ENCODE peak calls at places on chromosomes 1 and 21, in five cellular contexts. One of them, this sample, is unnamed.

GRCh38 chr1:90725341-90725960 is 8.3 kb upstream of the BARHL2 start:
- DNase-seq in heart left ventricle: no peak
- DNase-seq in AG04450: no peak
- DNase-seq in cardiac fibroblast: peak; percentile 8
- DNase-seq in lung: no peak
- DNase-seq in this sample: no peak

GRCh38 chr1:42975561-42976225 is 17.0 kb upstream of the SLC2A1 start:
- DNase-seq in AG04450: no peak
- DNase-seq in lung: no peak
- DNase-seq in heart left ventricle: no peak
- DNase-seq in cardiac fibroblast: no peak
- DNase-seq in this sample: no peak

GRCh38 chr1:210072129-210072528 is 134.1 kb downstream of the SYT14 start:
- DNase-seq in lung: no peak
- DNase-seq in cardiac fibroblast: peak; percentile 10
- DNase-seq in heart left ventricle: no peak
- DNase-seq in AG04450: no peak
- DNase-seq in this sample: no peak

GRCh38 chr1:10873189-10873588 is 76.7 kb upstream of the CASZ1 start:
- DNase-seq in lung: no peak
- DNase-seq in AG04450: no peak
- DNase-seq in heart left ventricle: no peak
- DNase-seq in cardiac fibroblast: peak; percentile 3
- DNase-seq in this sample: no peak

GRCh38 chr1:220717800-220718640 is 27.9 kb downstream of the C1orf115 start:
- DNase-seq in cardiac fibroblast: no peak
- DNase-seq in AG04450: no peak
- DNase-seq in lung: no peak
- DNase-seq in heart left ventricle: no peak
- DNase-seq in this sample: no peak

GRCh38 chr21:31623664-31624063 is 35.8 kb upstream of the SOD1 start:
- DNase-seq in AG04450: no peak
- DNase-seq in heart left ventricle: no peak
- DNase-seq in cardiac fibroblast: no peak
- DNase-seq in lung: no peak
- DNase-seq in this sample: no peak

GRCh38 chr1:94463765-94464330 is 45.7 kb downstream of the ABCD3 start:
- DNase-seq in lung: no peak
- DNase-seq in heart left ventricle: no peak
- DNase-seq in cardiac fibroblast: peak; percentile 76
- DNase-seq in AG04450: peak; percentile 21
- DNase-seq in this sample: peak; percentile 41

GRCh38 chr1:202133016-202133415 is 10.3 kb downstream of the GPR37L1 start:
- DNase-seq in heart left ventricle: no peak
- DNase-seq in cardiac fibroblast: no peak
- DNase-seq in AG04450: no peak
- DNase-seq in lung: peak; percentile 44
- DNase-seq in this sample: no peak

GRCh38 chr1:71651229-71651628 is 570.4 kb upstream of the ZRANB2 start:
- DNase-seq in cardiac fibroblast: no peak
- DNase-seq in lung: no peak
- DNase-seq in heart left ventricle: no peak
- DNase-seq in AG04450: no peak
- DNase-seq in this sample: no peak

GRCh38 chr1:77652179-77652745 is 30.2 kb downstream of the ZZZ3 start:
- DNase-seq in heart left ventricle: no peak
- DNase-seq in AG04450: no peak
- DNase-seq in cardiac fibroblast: peak; percentile 68
- DNase-seq in lung: no peak
- DNase-seq in this sample: no peak

GRCh38 chr1:226060976-226061792 is 1.3 kb upstream of the H3-3A start:
- DNase-seq in cardiac fibroblast: peak; percentile 10
- DNase-seq in heart left ventricle: no peak
- DNase-seq in lung: no peak
- DNase-seq in AG04450: no peak
- DNase-seq in this sample: no peak

GRCh38 chr21:20720623-20721022 is 277.6 kb upstream of the NCAM2 start:
- DNase-seq in lung: no peak
- DNase-seq in AG04450: no peak
- DNase-seq in cardiac fibroblast: peak; percentile 1
- DNase-seq in heart left ventricle: no peak
- DNase-seq in this sample: no peak

GRCh38 chr1:183630748-183631147 is 4.8 kb downstream of the ARPC5 start:
- DNase-seq in heart left ventricle: no peak
- DNase-seq in lung: no peak
- DNase-seq in cardiac fibroblast: peak; percentile 58
- DNase-seq in AG04450: no peak
- DNase-seq in this sample: no peak

GRCh38 chr1:46199233-46199749 is 1.1 kb upstream of the POMGNT1 start:
- DNase-seq in AG04450: no peak
- DNase-seq in cardiac fibroblast: no peak
- DNase-seq in lung: no peak
- DNase-seq in heart left ventricle: no peak
- DNase-seq in this sample: no peak

GRCh38 chr1:23575226-23575810 is 16.0 kb upstream of the ID3 start:
- DNase-seq in lung: no peak
- DNase-seq in heart left ventricle: no peak
- DNase-seq in cardiac fibroblast: peak; percentile 74
- DNase-seq in AG04450: no peak
- DNase-seq in this sample: no peak

GRCh38 chr1:59879556-59879955 is 47.0 kb downstream of the CYP2J2 start:
- DNase-seq in AG04450: peak; percentile 18
- DNase-seq in cardiac fibroblast: peak; percentile 80
- DNase-seq in lung: peak; percentile 77
- DNase-seq in heart left ventricle: no peak
- DNase-seq in this sample: peak; percentile 32

GRCh38 chr21:29174607-29175013 is 44.2 kb downstream of the MAP3K7CL start:
- DNase-seq in lung: no peak
- DNase-seq in AG04450: no peak
- DNase-seq in cardiac fibroblast: peak; percentile 57
- DNase-seq in heart left ventricle: no peak
- DNase-seq in this sample: no peak

GRCh38 chr1:3360646-3361257 is 93.7 kb upstream of the ARHGEF16 start:
- DNase-seq in cardiac fibroblast: no peak
- DNase-seq in AG04450: no peak
- DNase-seq in heart left ventricle: no peak
- DNase-seq in lung: no peak
- DNase-seq in this sample: no peak

GRCh38 chr21:40345700-40346099 is 478.5 kb downstream of the PCP4 start:
- DNase-seq in AG04450: no peak
- DNase-seq in heart left ventricle: no peak
- DNase-seq in cardiac fibroblast: no peak
- DNase-seq in lung: no peak
- DNase-seq in this sample: no peak

GRCh38 chr1:30908886-30909777 is 574 bp upstream of the SDC3 start:
- DNase-seq in lung: no peak
- DNase-seq in heart left ventricle: no peak
- DNase-seq in cardiac fibroblast: no peak
- DNase-seq in AG04450: no peak
- DNase-seq in this sample: no peak

GRCh38 chr1:200660719-200661118 is 9.0 kb downstream of the DDX59 start:
- DNase-seq in heart left ventricle: no peak
- DNase-seq in lung: no peak
- DNase-seq in cardiac fibroblast: no peak
- DNase-seq in AG04450: no peak
- DNase-seq in this sample: no peak

GRCh38 chr1:9075023-9075422 is 5.6 kb upstream of the SLC2A5 start:
- DNase-seq in heart left ventricle: no peak
- DNase-seq in lung: no peak
- DNase-seq in AG04450: no peak
- DNase-seq in cardiac fibroblast: no peak
- DNase-seq in this sample: no peak

GRCh38 chr21:32335601-32336575 is 37.2 kb downstream of the MRAP start:
- DNase-seq in lung: no peak
- DNase-seq in cardiac fibroblast: no peak
- DNase-seq in AG04450: no peak
- DNase-seq in heart left ventricle: no peak
- DNase-seq in this sample: no peak

GRCh38 chr1:201248721-201249559 is 34.4 kb upstream of the PKP1 start:
- DNase-seq in heart left ventricle: no peak
- DNase-seq in lung: no peak
- DNase-seq in AG04450: no peak
- DNase-seq in cardiac fibroblast: no peak
- DNase-seq in this sample: no peak

GRCh38 chr1:155219592-155220031 is 11.1 kb downstream of the MTX1 start:
- DNase-seq in heart left ventricle: peak; percentile 28
- DNase-seq in cardiac fibroblast: peak; percentile 21
- DNase-seq in lung: peak; percentile 45
- DNase-seq in AG04450: no peak
- DNase-seq in this sample: no peak

GRCh38 chr1:225896937-225897549 is 8.1 kb upstream of the LEFTY1 start:
- DNase-seq in cardiac fibroblast: peak; percentile 35
- DNase-seq in lung: no peak
- DNase-seq in AG04450: no peak
- DNase-seq in heart left ventricle: no peak
- DNase-seq in this sample: peak; percentile 65

GRCh38 chr1:77394166-77394565 is 112.3 kb downstream of the AK5 start:
- DNase-seq in AG04450: no peak
- DNase-seq in heart left ventricle: no peak
- DNase-seq in cardiac fibroblast: peak; percentile 75
- DNase-seq in lung: no peak
- DNase-seq in this sample: no peak

GRCh38 chr1:209585672-209586071 is 2.2 kb downstream of the CAMK1G start:
- DNase-seq in heart left ventricle: peak; percentile 75
- DNase-seq in lung: peak; percentile 44
- DNase-seq in cardiac fibroblast: peak; percentile 19
- DNase-seq in AG04450: no peak
- DNase-seq in this sample: no peak

GRCh38 chr1:32099426-32099825 is 8.4 kb upstream of the KPNA6 start:
- DNase-seq in AG04450: no peak
- DNase-seq in lung: no peak
- DNase-seq in heart left ventricle: no peak
- DNase-seq in cardiac fibroblast: no peak
- DNase-seq in this sample: no peak

GRCh38 chr1:180839547-180839946 is 73.2 kb upstream of the KIAA1614 start:
- DNase-seq in lung: no peak
- DNase-seq in cardiac fibroblast: no peak
- DNase-seq in AG04450: no peak
- DNase-seq in heart left ventricle: no peak
- DNase-seq in this sample: no peak

GRCh38 chr1:17190526-17190995 is 14.4 kb upstream of the PADI1 start:
- DNase-seq in lung: no peak
- DNase-seq in AG04450: no peak
- DNase-seq in heart left ventricle: peak; percentile 32
- DNase-seq in cardiac fibroblast: no peak
- DNase-seq in this sample: no peak

GRCh38 chr1:221247050-221247449 is 367.8 kb downstream of the HLX start:
- DNase-seq in AG04450: no peak
- DNase-seq in heart left ventricle: no peak
- DNase-seq in lung: no peak
- DNase-seq in cardiac fibroblast: no peak
- DNase-seq in this sample: no peak

GRCh38 chr1:11735854-11736745 is at the start of gene AGTRAP:
- DNase-seq in AG04450: peak; percentile 67
- DNase-seq in lung: peak; percentile 96
- DNase-seq in heart left ventricle: peak; percentile 98
- DNase-seq in cardiac fibroblast: peak; percentile 95
- DNase-seq in this sample: no peak

GRCh38 chr1:17120962-17121837 is 1.9 kb upstream of the PADI2 start:
- DNase-seq in cardiac fibroblast: peak; percentile 34
- DNase-seq in lung: no peak
- DNase-seq in heart left ventricle: no peak
- DNase-seq in AG04450: no peak
- DNase-seq in this sample: no peak

GRCh38 chr1:93629101-93630059 is 52.3 kb downstream of the BCAR3 start:
- DNase-seq in cardiac fibroblast: peak; percentile 89
- DNase-seq in AG04450: peak; percentile 67
- DNase-seq in lung: no peak
- DNase-seq in heart left ventricle: no peak
- DNase-seq in this sample: no peak

DNA sequence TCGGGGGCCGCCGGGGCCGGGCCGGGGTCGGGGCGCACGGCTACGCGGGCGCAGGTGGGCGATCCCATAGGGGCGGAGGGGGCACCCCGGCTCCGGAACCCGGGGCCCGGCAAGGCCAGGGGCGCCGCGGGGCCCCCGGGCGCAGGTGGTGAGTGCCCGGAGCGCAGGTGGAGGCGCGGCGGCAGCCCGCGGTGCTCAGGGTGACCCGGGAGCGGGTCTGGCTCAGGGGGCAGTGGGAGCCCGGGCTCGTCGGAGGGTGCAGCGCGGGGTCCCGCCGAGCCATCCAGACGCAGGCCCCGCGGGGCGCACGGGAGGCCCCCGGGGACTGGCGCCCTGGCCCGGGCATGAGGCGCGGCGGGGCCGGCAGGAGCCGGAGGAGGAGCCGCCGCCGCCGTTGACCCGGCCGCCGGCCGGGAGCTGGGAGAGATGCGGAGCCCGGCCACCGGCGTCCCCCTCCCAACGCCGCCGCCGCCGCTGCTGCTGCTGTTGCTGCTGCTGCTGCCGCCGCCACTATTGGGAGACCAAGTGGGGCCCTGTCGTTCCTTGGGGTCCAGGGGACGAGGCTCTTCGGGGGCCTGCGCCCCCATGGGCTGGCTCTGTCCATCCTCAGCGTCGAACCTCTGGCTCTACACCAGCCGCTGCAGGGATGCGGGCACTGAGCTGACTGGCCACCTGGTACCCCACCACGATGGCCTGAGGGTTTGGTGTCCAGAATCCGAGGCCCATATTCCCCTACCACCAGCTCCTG is 489 bp downstream of the CELSR2 start:
- DNase-seq in AG04450: no peak
- DNase-seq in heart left ventricle: peak; percentile 62
- DNase-seq in lung: peak; percentile 26
- DNase-seq in cardiac fibroblast: no peak
- DNase-seq in this sample: no peak
- H3K4me3 ChIP-seq in AG04450: peak overlapping the region; percentile 54
- H3K4me3 ChIP-seq in heart left ventricle: peak overlapping the region; percentile 85
- H3K4me3 ChIP-seq in lung: peak overlapping the region; percentile 49
- H3K4me3 ChIP-seq in cardiac fibroblast: peak overlapping the region; percentile 36
- H3K4me3 ChIP-seq in this sample: peak overlapping the region; percentile 55

GRCh38 chr1:153919879-153920852 is 2.6 kb downstream of the GATAD2B start:
- DNase-seq in AG04450: no peak
- DNase-seq in cardiac fibroblast: peak; percentile 41
- DNase-seq in heart left ventricle: no peak
- DNase-seq in lung: no peak
- DNase-seq in this sample: no peak
- TF ChIP-seq CTCF in AG04450: peak; percentile 39
- TF ChIP-seq CTCF in cardiac fibroblast: peak; percentile 38
- TF ChIP-seq CTCF in heart left ventricle: no peak
- TF ChIP-seq CTCF in lung: no peak
- TF ChIP-seq CTCF in this sample: peak; percentile 53

GRCh38 chr1:40382110-40382464 is 8.6 kb downstream of the SMAP2 start:
- DNase-seq in heart left ventricle: no peak
- DNase-seq in lung: no peak
- DNase-seq in cardiac fibroblast: peak; percentile 20
- DNase-seq in AG04450: no peak
- DNase-seq in this sample: no peak
- H3K4me3 ChIP-seq in heart left ventricle: no peak overlapping the region
- H3K4me3 ChIP-seq in lung: no peak overlapping the region
- H3K4me3 ChIP-seq in cardiac fibroblast: no peak overlapping the region
- H3K4me3 ChIP-seq in AG04450: no peak overlapping the region
- H3K4me3 ChIP-seq in this sample: no peak overlapping the region

DNA sequence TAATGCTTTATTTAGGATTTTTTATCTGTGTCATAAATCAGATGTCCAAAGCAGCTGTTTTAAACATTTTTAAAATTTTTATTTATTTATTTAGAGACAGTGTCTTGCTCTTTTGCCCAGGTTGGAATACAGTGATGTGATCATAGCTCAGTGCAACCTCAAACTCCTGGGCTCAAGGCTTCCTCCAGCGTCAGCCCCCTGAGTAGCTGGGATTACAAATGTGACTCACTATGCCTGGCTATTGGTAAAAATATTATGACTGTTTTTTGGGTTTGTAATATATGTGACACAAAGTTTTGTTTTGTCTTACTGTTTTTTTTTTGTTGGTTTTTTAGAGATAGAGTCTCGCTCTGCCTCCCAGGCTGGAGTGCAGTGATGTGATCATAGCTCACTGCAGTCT is 11.8 kb downstream of the ZBED6 start:
- DNase-seq in heart left ventricle: no peak
- DNase-seq in lung: no peak
- DNase-seq in cardiac fibroblast: peak; percentile 84
- DNase-seq in AG04450: peak; percentile 77
- DNase-seq in this sample: no peak
- TF ChIP-seq CTCF in heart left ventricle: no peak
- TF ChIP-seq CTCF in lung: no peak
- TF ChIP-seq CTCF in cardiac fibroblast: no peak
- TF ChIP-seq CTCF in AG04450: no peak
- TF ChIP-seq CTCF in this sample: no peak

This sample was measured in epithelial cell of proximal tubule.